ENCODE peak calls at places on chromosomes 5 and 9, in seven cellular contexts. S is mammary epithelial cell, C is IMR-90, B is astrocyte of the cerebellum, W is astrocyte of the spinal cord, P is Caco-2, U is OCI-LY7. M is an unnamed sample.

GRCh38 chr9:133534346-133535284 is at the start of gene ADAMTSL2:
- DNase-seq in P (no peak), S (no peak), W (peak), B (peak), U (no peak), C (peak), M (peak)

GRCh38 chr5:177432905-177433657 is 6.6 kb downstream of the GRK6 start:
- DNase-seq in W (no peak), C (no peak), B (no peak), P (no peak), S (no peak), U (no peak), M (no peak)

GRCh38 chr5:136269978-136270377 is 77.0 kb upstream of the SMIM32 start:
- DNase-seq in U (no peak), S (no peak), P (no peak), W (no peak), B (no peak), C (no peak), M (no peak)

GRCh38 chr9:4680750-4681149 is 1.4 kb downstream of the CDC37L1 start:
- DNase-seq in B (no peak), U (no peak), C (peak), S (peak), P (no peak), W (no peak), M (peak)

GRCh38 chr5:34534237-34535108 is 121.7 kb upstream of the RAI14 start:
- DNase-seq in B (peak), C (peak), P (no peak), U (no peak), W (peak), S (peak), M (peak)

GRCh38 chr5:143757116-143757515 is 54.8 kb upstream of the HMHB1 start:
- DNase-seq in P (no peak), B (no peak), U (no peak), S (no peak), C (peak), W (no peak), M (no peak)

GRCh38 chr9:124139001-124139400 is 118.7 kb upstream of the NEK6 start:
- DNase-seq in U (no peak), C (peak), W (no peak), S (no peak), B (no peak), P (no peak), M (peak)

GRCh38 chr5:110086658-110087388 is 397.1 kb downstream of the MAN2A1 start:
- DNase-seq in S (peak), W (peak), U (no peak), C (peak), B (peak), P (no peak), M (peak)

GRCh38 chr5:74454263-74455030 is 186.1 kb downstream of the ENC1 start:
- DNase-seq in U (no peak), S (no peak), B (no peak), P (no peak), C (no peak), W (no peak), M (no peak)

GRCh38 chr9:85142461-85143401 is 473.2 kb downstream of the NTRK2 start:
- DNase-seq in U (peak), W (no peak), C (no peak), P (no peak), B (peak), S (peak), M (peak)

GRCh38 chr9:134591082-134591571 is 50.5 kb upstream of the COL5A1 start:
- DNase-seq in P (no peak), B (no peak), W (no peak), C (no peak), U (no peak), S (no peak), M (no peak)

GRCh38 chr5:158895573-158895972 is 204.1 kb downstream of the EBF1 start:
- DNase-seq in S (no peak), W (no peak), P (no peak), B (no peak), C (no peak), U (no peak), M (peak)
- TF ChIP-seq CTCF in S (no peak), W (peak), P (no peak), B (no peak), C (no peak), U (no peak), M (peak)

DNA sequence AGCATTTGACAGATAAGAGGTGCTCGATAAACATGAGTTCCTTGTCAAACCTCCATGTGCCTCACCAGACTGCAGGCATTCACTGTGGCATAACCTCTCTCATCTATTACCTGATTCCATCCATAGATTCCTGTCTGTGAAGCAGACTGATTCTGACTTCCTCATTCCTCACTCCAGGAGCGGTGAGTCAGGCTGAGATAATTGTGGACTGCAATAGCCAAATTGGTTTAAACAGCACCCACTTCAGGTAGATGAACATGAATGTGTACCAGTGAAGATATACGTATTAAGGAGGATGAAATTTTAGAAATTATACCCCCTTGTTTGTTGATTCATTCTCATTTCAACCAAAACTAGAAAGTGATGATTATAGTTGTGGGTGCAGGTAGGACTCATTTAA is 391.2 kb downstream of the HINT1 start:
- DNase-seq in P (peak), B (no peak), U (no peak), W (peak), S (peak), C (no peak), M (no peak)
- H3K4me3 ChIP-seq in P (no peak), B (no peak), U (no peak), W (no peak), S (no peak), C (no peak), M (no peak)

GRCh38 chr5:40165789-40166728 is 513.7 kb upstream of the PTGER4 start:
- DNase-seq in S (peak), B (no peak), P (no peak), U (no peak), C (peak), W (peak), M (no peak)
- TF ChIP-seq CTCF in S (peak), B (no peak), P (no peak), U (no peak), C (peak), W (peak), M (peak)

GRCh38 chr5:37777472-37778135 is 62.2 kb downstream of the GDNF start:
- DNase-seq in C (peak), B (no peak), W (peak), P (no peak), U (no peak), S (no peak), M (peak)
- H3K4me3 ChIP-seq in C (no peak), B (no peak), W (no peak), P (no peak), U (no peak), S (no peak), M (no peak)

DNA sequence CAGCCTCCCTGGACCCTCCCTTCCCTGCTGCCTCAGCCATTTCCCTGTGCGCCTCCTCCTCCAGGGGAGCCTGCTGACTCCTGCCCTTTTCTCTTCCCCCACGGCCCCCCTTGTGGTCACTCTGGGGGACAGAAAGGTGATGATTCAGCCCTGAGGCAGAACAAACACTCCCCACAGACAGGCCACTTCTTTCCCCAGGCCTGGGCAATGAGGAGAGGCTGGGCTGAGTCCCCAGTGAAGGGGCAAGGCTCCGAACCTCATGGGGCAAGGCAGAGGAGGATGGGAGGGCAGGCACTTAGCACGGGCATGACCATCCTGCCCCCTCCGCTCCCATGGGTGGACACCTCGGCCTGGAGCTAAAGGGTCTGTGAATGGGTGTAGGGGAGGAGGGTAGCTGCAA is 21.0 kb downstream of the CSF1R start:
- DNase-seq in W (peak), C (peak), U (no peak), S (no peak), B (peak), P (no peak), M (no peak)
- TF ChIP-seq CTCF in W (no peak), C (no peak), U (no peak), S (no peak), B (no peak), P (no peak), M (no peak)

GRCh38 chr9:14356376-14356775 is 42.4 kb upstream of the NFIB start:
- DNase-seq in P (no peak), C (no peak), S (no peak), U (no peak), B (no peak), W (no peak), M (no peak)
- H3K4me3 ChIP-seq in P (no peak), C (no peak), S (no peak), U (no peak), B (no peak), W (no peak), M (no peak)

GRCh38 chr5:308672-309271 is 12.7 kb upstream of the AHRR start:
- DNase-seq in W (peak), S (no peak), P (no peak), B (peak), C (peak), U (no peak), M (peak)
- TF ChIP-seq CTCF in W (peak), S (peak), P (peak), B (peak), C (peak), U (no peak), M (peak)

DNA sequence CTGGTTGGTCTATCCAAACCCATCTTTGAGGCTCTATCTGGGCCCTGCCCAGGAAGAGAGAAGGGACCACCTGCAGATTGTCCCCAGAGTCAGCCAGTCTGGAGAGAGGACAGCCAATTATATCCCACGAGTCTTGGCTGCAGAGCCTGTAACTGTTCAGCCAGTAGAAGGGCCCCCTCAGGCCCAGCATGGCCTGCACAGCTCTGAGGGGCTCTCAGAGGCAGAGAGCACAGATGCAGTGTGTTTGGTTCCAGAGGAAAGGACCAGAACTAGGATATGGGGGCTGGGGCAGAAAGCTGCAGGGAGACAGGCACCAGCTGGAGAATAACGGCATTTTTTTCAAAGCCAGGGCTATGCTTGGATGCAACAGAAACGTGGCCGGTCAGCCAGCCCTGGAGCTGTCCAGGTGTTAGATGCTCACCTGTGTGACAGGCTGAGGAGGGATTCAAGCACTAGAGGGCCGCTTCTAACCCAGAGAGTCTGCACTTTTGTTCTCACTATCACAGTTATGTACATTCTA is 96.7 kb downstream of the GABBR2 start:
- DNase-seq in C (no peak), P (no peak), S (no peak), B (no peak), U (no peak), W (no peak), M (no peak)
- H3K4me3 ChIP-seq in C (no peak), P (no peak), S (no peak), B (no peak), U (no peak), W (no peak), M (no peak)

GRCh38 chr5:72436796-72437471 is 70.3 kb downstream of the ZNF366 start:
- DNase-seq in U (no peak), S (no peak), C (peak), B (no peak), P (no peak), W (peak), M (peak)
- TF ChIP-seq CTCF in U (no peak), S (no peak), C (no peak), B (no peak), P (no peak), W (no peak), M (no peak)